ENCODE peak calls at places on chromosomes 16 and 17, in nine cellular contexts. O, B, Z, L, H, T, C, W and V are unnamed samples.

GRCh38 chr16:27315333-27316037 is 1.7 kb downstream of the IL4R start:
- DNase-seq in O (no peak), B (no peak), Z (no peak), L (peak; percentile 57), H (no peak), T (peak; percentile 82), C (no peak), W (peak; percentile 60), V (peak; percentile 53)

GRCh38 chr17:83186751-83187421 is 107.5 kb downstream of the METRNL start:
- DNase-seq in O (no peak), B (no peak), Z (peak; percentile 27), L (no peak), H (no peak), T (no peak), C (no peak), W (peak; percentile 17), V (no peak)

GRCh38 chr17:81254955-81255717 is 16.0 kb downstream of the NDUFAF8 start:
- DNase-seq in O (no peak), B (peak; percentile 47), Z (no peak), L (peak; percentile 90), H (peak; percentile 55), T (no peak), C (peak; percentile 72), W (peak; percentile 95), V (no peak)

GRCh38 chr17:21200590-21201301 is 13.2 kb downstream of the TMEM11 start:
- DNase-seq in O (no peak), B (no peak), Z (no peak), L (no peak), H (no peak), T (no peak), C (no peak), W (peak; percentile 66), V (no peak)

GRCh38 chr17:44970136-44970737 is 2.1 kb upstream of the C1QL1 start:
- DNase-seq in O (no peak), B (no peak), Z (no peak), L (no peak), H (peak; percentile 67), T (peak; percentile 59), C (peak; percentile 76), W (peak; percentile 56), V (no peak)

GRCh38 chr17:9232591-9233270 is 211.4 kb downstream of the NTN1 start:
- DNase-seq in O (no peak), B (no peak), Z (no peak), L (no peak), H (no peak), T (no peak), C (peak; percentile 55), W (peak; percentile 59), V (no peak)

GRCh38 chr17:80210348-80211108 is 9.6 kb downstream of the SGSH start:
- DNase-seq in O (no peak), B (no peak), Z (no peak), L (no peak), H (no peak), T (no peak), C (no peak), W (no peak), V (no peak)

GRCh38 chr16:66510711-66511614 is 39.0 kb downstream of the TK2 start:
- DNase-seq in O (no peak), B (no peak), Z (no peak), L (no peak), H (peak; percentile 33), T (no peak), C (no peak), W (no peak), V (no peak)

GRCh38 chr16:47132310-47132709 is 11.4 kb downstream of the NETO2 start:
- DNase-seq in O (no peak), B (no peak), Z (no peak), L (no peak), H (no peak), T (no peak), C (no peak), W (no peak), V (no peak)

GRCh38 chr16:57923841-57924240 is 47.1 kb downstream of the CNGB1 start:
- DNase-seq in O (no peak), B (no peak), Z (no peak), L (no peak), H (no peak), T (no peak), C (no peak), W (no peak), V (no peak)

GRCh38 chr16:83561876-83562275 is 245.9 kb upstream of the HSBP1 start:
- DNase-seq in O (no peak), B (peak; percentile 27), Z (no peak), L (no peak), H (no peak), T (no peak), C (peak; percentile 66), W (no peak), V (no peak)

GRCh38 chr16:70767377-70768204 is 33.4 kb downstream of the VAC14 start:
- DNase-seq in O (no peak), B (no peak), Z (no peak), L (no peak), H (no peak), T (no peak), C (no peak), W (no peak), V (no peak)

GRCh38 chr17:7043195-7043543 is 723 bp downstream of the SLC16A11 start:
- DNase-seq in O (no peak), B (no peak), Z (no peak), L (peak; percentile 36), H (no peak), T (no peak), C (no peak), W (peak; percentile 60), V (no peak)

GRCh38 chr17:7043544-7044268 is at the start of gene SLC16A11:
- DNase-seq in O (peak; percentile 67), B (no peak), Z (no peak), L (peak; percentile 59), H (peak; percentile 41), T (peak; percentile 59), C (peak; percentile 59), W (peak; percentile 71), V (peak; percentile 60)

GRCh38 chr17:7047566-7047965 is 3.7 kb upstream of the SLC16A11 start:
- DNase-seq in O (no peak), B (no peak), Z (no peak), L (no peak), H (no peak), T (peak; percentile 57), C (no peak), W (no peak), V (no peak)

GRCh38 chr17:7046127-7046724 is 2.3 kb upstream of the SLC16A11 start:
- DNase-seq in O (no peak), B (no peak), Z (no peak), L (peak; percentile 95), H (peak; percentile 71), T (peak; percentile 48), C (peak; percentile 48), W (no peak), V (no peak)

DNA sequence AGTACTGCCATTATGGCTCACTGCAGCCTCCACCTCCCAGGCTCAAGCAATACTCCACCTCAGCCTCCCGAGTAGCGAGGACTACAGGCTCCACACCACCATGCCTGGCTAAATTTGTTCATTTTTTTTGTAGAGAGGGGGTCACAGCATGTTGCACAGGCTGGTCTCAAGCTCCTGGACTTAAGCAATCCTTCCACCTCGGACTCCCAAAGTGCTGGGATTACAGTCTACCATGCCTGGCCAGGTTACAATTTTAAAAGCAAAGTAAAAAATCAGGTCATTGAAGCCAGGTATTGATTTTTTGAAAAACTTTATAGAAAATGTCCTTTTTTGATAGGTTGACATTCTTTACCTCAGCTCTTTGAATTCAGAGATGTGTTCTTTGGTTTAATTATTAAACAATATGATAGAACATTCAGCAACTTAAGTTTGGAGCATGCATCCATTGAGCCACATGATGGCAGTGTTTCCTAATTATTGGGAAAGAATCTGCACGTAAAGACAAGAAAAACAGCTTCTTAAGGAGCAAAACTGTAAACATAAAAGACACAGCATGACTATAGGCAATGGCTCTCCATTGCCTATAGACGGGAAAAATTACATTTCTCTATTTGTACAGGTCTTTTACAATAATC is 1.7 kb upstream of the SLC16A11 start:
- DNase-seq in O (peak; percentile 49), B (peak; percentile 75), Z (no peak), L (peak; percentile 72), H (no peak), T (peak; percentile 66), C (peak; percentile 39), W (no peak), V (peak; percentile 63)
- TF ChIP-seq CTCF in O (peak; percentile 78), B (peak; percentile 71), Z (peak; percentile 87), L (peak; percentile 64), H (peak; percentile 91), T (peak; percentile 85), C (peak; percentile 94), W (peak; percentile 81), V (peak; percentile 60)

GRCh38 chr17:57404073-57404472 is 147.8 kb downstream of the MSI2 start:
- DNase-seq in O (peak; percentile 41), B (no peak), Z (no peak), L (peak; percentile 33), H (no peak), T (peak; percentile 14), C (no peak), W (no peak), V (peak; percentile 32)
- TF ChIP-seq CTCF in O (peak; percentile 13), B (no peak), Z (no peak), L (no peak), H (no peak), T (no peak), C (no peak), W (no peak), V (peak; percentile 24)

DNA sequence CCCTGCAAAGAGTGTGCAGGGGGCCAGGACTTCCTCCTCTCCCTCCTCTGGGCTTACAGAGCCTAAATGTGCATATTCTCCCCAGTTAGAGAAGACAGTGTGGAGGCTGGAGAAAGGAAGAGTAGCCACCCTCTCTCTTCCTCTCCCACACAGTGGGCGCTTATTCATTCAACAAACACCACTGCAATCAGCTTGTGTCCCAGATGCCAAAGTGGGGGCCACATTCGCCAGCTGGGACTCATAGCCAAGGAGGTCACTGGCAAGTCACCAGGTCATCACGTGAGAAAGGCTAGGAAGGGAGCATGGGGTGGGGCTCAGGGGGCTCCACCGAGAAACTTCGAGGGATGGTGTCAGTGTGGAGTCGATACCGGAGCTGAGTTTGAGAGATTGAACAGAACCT is 45.0 kb upstream of the ZNF423 start:
- DNase-seq in O (no peak), B (no peak), Z (no peak), L (no peak), H (no peak), T (no peak), C (no peak), W (no peak), V (no peak)
- TF ChIP-seq CTCF in O (no peak), B (no peak), Z (no peak), L (no peak), H (no peak), T (no peak), C (no peak), W (no peak), V (no peak)

GRCh38 chr16:62254847-62255246 is 218.6 kb upstream of the CDH8 start:
- DNase-seq in O (no peak), B (no peak), Z (no peak), L (no peak), H (no peak), T (no peak), C (no peak), W (no peak), V (no peak)

GRCh38 chr16:62261760-62262159 is 225.5 kb upstream of the CDH8 start:
- DNase-seq in O (no peak), B (no peak), Z (no peak), L (no peak), H (no peak), T (no peak), C (no peak), W (no peak), V (no peak)

GRCh38 chr16:62253926-62254325 is 217.7 kb upstream of the CDH8 start:
- DNase-seq in O (no peak), B (no peak), Z (no peak), L (no peak), H (no peak), T (no peak), C (no peak), W (no peak), V (no peak)

GRCh38 chr16:62256406-62256805 is 220.2 kb upstream of the CDH8 start:
- DNase-seq in O (no peak), B (peak; percentile 19), Z (no peak), L (no peak), H (no peak), T (no peak), C (no peak), W (no peak), V (no peak)
- TF ChIP-seq CTCF in O (no peak), B (peak; percentile 59), Z (peak; percentile 34), L (no peak), H (peak; percentile 65), T (no peak), C (peak; percentile 39), W (no peak), V (no peak)